ENCODE peak calls at places on chromosome 17, in six cellular contexts. A, Q, P, V, J and K are unnamed samples.

GRCh38 chr17:33927732-33928133 is 327.4 kb upstream of the CCL2 start:
- DNase-seq in J (no peak), V (no peak), P (no peak), A (peak; percentile 37), Q (peak; percentile 13), K (no peak)

GRCh38 chr17:61397086-61397842 is 2.4 kb upstream of the TBX2 start:
- DNase-seq in Q (peak; percentile 92), P (no peak), A (no peak), J (no peak), V (no peak), K (no peak)

GRCh38 chr17:14593956-14594355 is 293.1 kb downstream of the HS3ST3B1 start:
- DNase-seq in A (no peak), P (no peak), Q (no peak), J (no peak), V (no peak), K (no peak)

GRCh38 chr17:28033972-28034714 is 8.3 kb upstream of the NLK start:
- DNase-seq in P (no peak), V (no peak), J (peak; percentile 47), Q (no peak), A (peak; percentile 95), K (peak; percentile 52)

GRCh38 chr17:80260791-80261158 is at the start of gene RNF213:
- DNase-seq in J (no peak), A (peak; percentile 19), V (peak; percentile 56), Q (peak; percentile 70), P (peak; percentile 53), K (no peak)

GRCh38 chr17:77110006-77110374 is 30.8 kb upstream of the SEC14L1 start:
- DNase-seq in A (peak; percentile 82), J (no peak), P (peak; percentile 44), Q (no peak), V (no peak), K (no peak)

GRCh38 chr17:36599546-36600250 is 1.7 kb upstream of the MRM1 start:
- DNase-seq in P (no peak), J (no peak), A (no peak), V (no peak), Q (no peak), K (no peak)

GRCh38 chr17:2239882-2240430 is 63.6 kb downstream of the SMG6 start:
- DNase-seq in J (no peak), Q (no peak), V (peak; percentile 79), A (peak; percentile 95), P (peak; percentile 26), K (peak; percentile 75)

GRCh38 chr17:51795401-51795800 is 363.1 kb downstream of the CA10 start:
- DNase-seq in J (no peak), Q (no peak), A (no peak), V (no peak), P (no peak), K (no peak)

GRCh38 chr17:4740025-4740351 is 260 bp upstream of the CXCL16 start:
- DNase-seq in V (no peak), J (no peak), P (no peak), A (no peak), Q (no peak), K (no peak)
- H3K4me3 ChIP-seq in V (peak overlapping the region; percentile 51), J (peak overlapping the region; percentile 66), P (peak overlapping the region; percentile 83), A (peak overlapping the region; percentile 86), Q (peak overlapping the region; percentile 54), K (peak overlapping the region; percentile 69)

DNA sequence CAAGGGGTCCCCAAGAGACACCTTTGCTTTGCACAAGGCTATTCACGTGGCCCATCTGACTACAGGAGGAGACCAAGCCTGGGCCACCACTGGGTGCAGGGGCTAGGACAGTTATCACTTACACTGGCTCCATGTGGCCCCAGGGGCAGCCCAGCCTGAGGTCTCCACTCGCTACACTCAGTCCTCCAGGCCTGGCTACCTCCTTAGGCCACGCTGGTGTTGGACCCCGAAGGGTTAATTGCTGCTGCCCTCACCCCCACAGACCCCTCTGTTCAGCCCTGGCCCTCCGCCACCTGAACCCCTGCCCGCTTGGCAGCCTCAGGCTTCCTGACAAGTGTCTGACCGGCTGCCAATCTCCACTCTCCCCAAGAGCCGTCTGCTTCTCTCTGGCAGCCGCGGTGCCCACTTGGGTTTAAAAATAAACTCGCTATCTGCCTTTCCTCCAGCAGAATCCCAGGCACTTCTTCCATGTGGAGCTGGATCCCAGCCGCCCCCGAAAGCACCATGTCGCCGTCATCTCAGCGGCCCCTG is 27.8 kb downstream of the ADAM11 start:
- DNase-seq in Q (peak; percentile 83), J (no peak), P (peak; percentile 72), A (no peak), V (no peak), K (no peak)
- H3K4me3 ChIP-seq in Q (no peak overlapping the region), J (no peak overlapping the region), P (no peak overlapping the region), A (no peak overlapping the region), V (no peak overlapping the region), K (no peak overlapping the region)

DNA sequence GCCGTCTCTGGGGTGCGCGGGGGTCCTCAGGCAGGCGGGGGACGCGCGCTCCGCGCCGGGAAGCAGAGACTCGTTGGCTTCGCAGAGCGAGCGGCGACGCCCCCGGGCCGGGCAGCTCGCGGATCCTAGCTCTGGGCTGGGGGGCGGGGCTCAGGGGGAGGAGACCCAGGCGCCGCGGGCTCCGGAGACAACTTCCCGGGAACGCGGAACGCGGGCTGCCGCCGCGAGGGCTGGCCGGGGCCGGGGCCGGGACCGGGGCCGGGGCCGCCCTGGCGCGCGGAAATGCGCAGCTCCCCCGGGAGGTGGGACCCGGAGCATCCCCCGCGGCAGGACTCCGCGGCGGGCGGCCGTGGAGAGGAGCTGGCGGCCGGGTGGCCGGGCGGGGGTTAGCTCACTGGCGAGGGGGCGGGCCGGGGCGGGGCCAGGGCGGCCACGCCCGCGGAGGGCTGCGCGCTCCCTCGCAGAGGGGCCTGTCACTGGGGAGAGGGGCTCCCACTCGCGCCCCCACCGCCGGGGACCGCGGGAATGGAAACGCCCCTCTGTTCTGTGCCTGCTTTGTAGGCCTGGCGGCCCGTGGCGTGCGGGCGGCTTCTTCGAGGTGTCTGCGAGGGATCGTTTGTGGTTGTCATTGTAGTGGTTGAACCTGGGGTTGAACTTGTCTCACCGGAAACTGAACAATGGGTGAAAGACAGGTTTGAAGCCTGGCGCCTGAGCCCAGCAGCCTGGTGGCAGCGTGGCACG is at the start of gene GAS7:
- DNase-seq in J (no peak), P (no peak), Q (peak; percentile 87), A (peak; percentile 8), V (peak; percentile 72), K (no peak)
- H3K4me3 ChIP-seq in J (peak within 1 kb of the TSS; percentile 56), P (no peak within 1 kb of the TSS), Q (peak within 1 kb of the TSS; percentile 80), A (peak within 1 kb of the TSS; percentile 27), V (peak within 1 kb of the TSS; percentile 78), K (peak within 1 kb of the TSS; percentile 38)

DNA sequence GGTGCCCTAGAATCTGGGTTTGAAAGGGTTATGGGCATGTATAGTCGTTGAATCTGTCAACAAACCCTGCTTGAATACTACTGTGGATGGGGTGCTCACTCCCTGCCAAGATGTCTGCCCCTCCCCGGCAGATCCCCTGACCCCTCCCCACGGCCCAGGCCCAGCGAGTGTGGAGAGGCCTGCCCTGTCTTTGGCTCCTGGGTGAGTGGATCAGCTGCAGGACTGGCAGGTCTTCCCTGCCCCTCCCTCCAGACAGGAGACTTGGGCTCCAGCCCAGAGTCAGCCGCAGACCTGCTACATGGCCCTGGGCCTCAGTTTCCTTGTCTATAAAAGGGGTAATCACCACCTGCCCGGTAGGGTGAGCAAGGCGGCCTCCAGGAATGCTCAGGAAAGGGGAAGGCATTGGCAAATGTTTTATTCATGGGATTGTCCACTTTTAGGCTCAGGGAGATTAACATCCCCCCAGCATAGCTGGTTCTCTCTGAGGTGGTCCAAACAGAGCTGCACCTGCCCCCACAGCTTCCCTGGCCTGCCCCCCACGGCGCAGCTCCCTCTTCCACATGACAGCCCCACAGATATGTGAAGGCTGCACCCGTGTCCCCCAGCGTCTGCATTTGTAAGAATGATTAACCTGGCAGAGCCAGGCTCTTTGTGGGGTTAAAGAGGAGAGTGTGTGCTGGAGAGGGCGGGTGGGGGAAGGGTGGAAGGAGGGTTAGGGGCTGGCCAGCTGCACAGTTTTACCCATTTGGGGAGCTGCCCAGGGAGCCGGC is 18.5 kb upstream of the SPNS2 start:
- DNase-seq in Q (no peak), V (no peak), A (no peak), J (no peak), P (no peak), K (no peak)
- H3K4me3 ChIP-seq in Q (no peak overlapping the region), V (no peak overlapping the region), A (no peak overlapping the region), J (no peak overlapping the region), P (no peak overlapping the region), K (no peak overlapping the region)

DNA sequence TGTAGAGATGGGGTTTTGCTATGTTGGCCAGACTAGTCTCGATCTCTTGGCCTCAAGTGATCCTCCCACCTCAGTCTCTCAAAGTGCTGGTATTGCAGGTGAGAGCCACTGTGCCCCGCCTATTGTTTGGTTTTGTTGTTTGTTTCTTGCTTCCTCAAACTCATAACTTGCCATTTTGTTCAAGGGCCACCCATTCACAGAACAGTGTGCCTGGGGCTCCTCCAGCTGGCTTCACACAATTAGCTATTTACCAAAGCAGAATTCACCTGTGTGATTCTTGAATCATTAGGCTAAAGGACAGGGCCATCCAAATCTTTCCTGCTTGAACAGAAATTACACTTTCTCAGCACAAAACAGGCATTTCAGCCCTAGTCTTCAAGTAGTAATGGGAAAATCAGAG is 7.2 kb downstream of the ABHD15 start:
- DNase-seq in V (no peak), J (no peak), P (no peak), A (no peak), Q (no peak), K (no peak)
- H3K4me3 ChIP-seq in V (no peak overlapping the region), J (no peak overlapping the region), P (no peak overlapping the region), A (no peak overlapping the region), Q (no peak overlapping the region), K (no peak overlapping the region)

GRCh38 chr17:66716236-66717026 is 118.5 kb upstream of the CACNG5 start:
- DNase-seq in J (no peak), P (no peak), V (no peak), A (peak; percentile 39), Q (no peak), K (no peak)
- H3K4me3 ChIP-seq in J (no peak overlapping the region), P (no peak overlapping the region), V (no peak overlapping the region), A (no peak overlapping the region), Q (no peak overlapping the region), K (no peak overlapping the region)

GRCh38 chr17:3474212-3474611 is 1.6 kb upstream of the ASPA start:
- DNase-seq in Q (no peak), V (no peak), P (no peak), J (no peak), A (no peak), K (no peak)

GRCh38 chr17:3472137-3472536 is 518 bp upstream of the SPATA22 start:
- DNase-seq in V (no peak), J (no peak), A (no peak), Q (no peak), P (no peak), K (no peak)

GRCh38 chr17:3475812-3476686 is at the start of gene ASPA:
- DNase-seq in Q (no peak), J (no peak), V (no peak), A (no peak), P (no peak), K (no peak)

GRCh38 chr17:3471599-3471998 is at the start of gene SPATA22:
- DNase-seq in A (no peak), Q (no peak), J (no peak), P (no peak), V (no peak), K (no peak)

GRCh38 chr17:3475155-3475808 is 515 bp upstream of the ASPA start:
- DNase-seq in V (no peak), J (no peak), A (no peak), P (no peak), Q (no peak), K (no peak)
- H3K4me3 ChIP-seq in V (peak overlapping the region; percentile 19), J (no peak overlapping the region), A (no peak overlapping the region), P (no peak overlapping the region), Q (no peak overlapping the region), K (no peak overlapping the region)